ENCODE peak calls at places on chromosomes 7 and 10, in eight cellular contexts. C is body of pancreas, I is endothelial cell of umbilical vein, N is dorsolateral prefrontal cortex, X is WERI-Rb-1, Z is heart left ventricle, R is tibial nerve, B is PC-3. U is an unnamed sample.
A peak's percentile ranks its signal among the peaks of the same experiment; 100 is the strongest.

GRCh38 chr7:109284943-109285342 is 715.3 kb downstream of the DNAJB9 start:
- DNase-seq in N (no peak), X (no peak), C (no peak), B (no peak), Z (no peak), I (no peak), R (no peak), U (no peak)

GRCh38 chr10:114374141-114374791 is 30.0 kb downstream of the AFAP1L2 start:
- DNase-seq in I (peak; percentile 36), C (peak; percentile 38), X (no peak), Z (peak; percentile 72), N (no peak), R (peak; percentile 38), B (no peak), U (no peak)

GRCh38 chr7:157702311-157703023 is 365.7 kb downstream of the DNAJB6 start:
- DNase-seq in B (no peak), N (no peak), R (no peak), I (no peak), X (no peak), C (no peak), Z (peak; percentile 5), U (no peak)

GRCh38 chr10:12876266-12876665 is 125.2 kb downstream of the CCDC3 start:
- DNase-seq in R (no peak), Z (no peak), I (no peak), N (peak; percentile 54), B (no peak), C (no peak), X (no peak), U (no peak)

GRCh38 chr7:78970440-78970916 is 483.0 kb downstream of the MAGI2 start:
- DNase-seq in N (no peak), X (no peak), B (peak; percentile 83), Z (no peak), R (no peak), I (no peak), C (no peak), U (no peak)

GRCh38 chr10:97960269-97960869 is 70.1 kb downstream of the CRTAC1 start:
- DNase-seq in C (no peak), I (no peak), X (no peak), N (no peak), B (no peak), Z (no peak), R (no peak), U (no peak)

GRCh38 chr7:48505061-48505460 is 333.8 kb downstream of the ABCA13 start:
- DNase-seq in I (no peak), Z (no peak), N (no peak), X (no peak), C (no peak), R (no peak), B (no peak), U (no peak)

GRCh38 chr7:94394058-94394398 is 667 bp upstream of the COL1A2 start:
- DNase-seq in B (no peak), R (no peak), X (no peak), Z (peak; percentile 22), I (no peak), C (no peak), N (no peak), U (peak; percentile 15)

GRCh38 chr10:13234172-13234571 is at the start of gene UCMA:
- DNase-seq in B (no peak), N (no peak), R (no peak), C (no peak), I (no peak), X (no peak), Z (no peak), U (no peak)

GRCh38 chr7:116340201-116340847 is 130.0 kb downstream of the TES start:
- DNase-seq in Z (no peak), R (no peak), X (no peak), N (no peak), B (peak; percentile 71), I (peak; percentile 90), C (no peak), U (peak; percentile 59)

GRCh38 chr7:154927624-154928125 is 75.2 kb downstream of the PAXIP1 start:
- DNase-seq in B (peak; percentile 83), X (peak; percentile 72), I (peak; percentile 86), Z (peak; percentile 77), C (peak; percentile 92), N (peak; percentile 70), R (peak; percentile 81), U (peak; percentile 85)

GRCh38 chr7:35593896-35594295 is 101.0 kb downstream of the HERPUD2 start:
- DNase-seq in I (no peak), X (peak; percentile 40), B (no peak), Z (no peak), N (no peak), C (peak; percentile 13), R (no peak), U (peak; percentile 44)

GRCh38 chr7:73903321-73904218 is 42.6 kb downstream of the TMEM270 start:
- DNase-seq in R (no peak), X (no peak), N (no peak), C (no peak), B (no peak), Z (no peak), I (no peak), U (no peak)

GRCh38 chr7:37218956-37219355 is 229.7 kb downstream of the ELMO1 start:
- DNase-seq in Z (peak; percentile 40), X (no peak), N (no peak), R (no peak), B (no peak), I (no peak), C (no peak), U (no peak)

GRCh38 chr10:10333622-10334021 is 684.0 kb upstream of the CELF2 start:
- DNase-seq in N (no peak), Z (no peak), X (no peak), R (no peak), I (no peak), B (no peak), C (no peak), U (no peak)

GRCh38 chr7:44105832-44106231 is 1.7 kb downstream of the AEBP1 start:
- DNase-seq in X (no peak), B (no peak), N (no peak), I (no peak), Z (no peak), R (no peak), C (no peak), U (no peak)

GRCh38 chr7:44103566-44103940 is 592 bp upstream of the AEBP1 start:
- DNase-seq in X (no peak), B (no peak), Z (no peak), I (no peak), N (no peak), R (no peak), C (no peak), U (no peak)

GRCh38 chr7:44103941-44104879 is at the start of gene AEBP1:
- DNase-seq in N (no peak), C (no peak), R (no peak), B (no peak), Z (peak; percentile 57), X (peak; percentile 63), I (peak; percentile 17), U (peak; percentile 49)

GRCh38 chr7:44106311-44107065 is 2.3 kb downstream of the AEBP1 start:
- DNase-seq in I (no peak), X (no peak), C (no peak), N (no peak), R (no peak), B (no peak), Z (no peak), U (no peak)

GRCh38 chr7:44104880-44105771 is 981 bp downstream of the AEBP1 start:
- DNase-seq in N (peak; percentile 51), X (no peak), Z (no peak), I (no peak), C (no peak), B (no peak), R (no peak), U (no peak)
- TF ChIP-seq CTCF in N (no peak), X (no peak), Z (no peak), I (no peak), C (no peak), B (no peak), R (no peak), U (no peak)

DNA sequence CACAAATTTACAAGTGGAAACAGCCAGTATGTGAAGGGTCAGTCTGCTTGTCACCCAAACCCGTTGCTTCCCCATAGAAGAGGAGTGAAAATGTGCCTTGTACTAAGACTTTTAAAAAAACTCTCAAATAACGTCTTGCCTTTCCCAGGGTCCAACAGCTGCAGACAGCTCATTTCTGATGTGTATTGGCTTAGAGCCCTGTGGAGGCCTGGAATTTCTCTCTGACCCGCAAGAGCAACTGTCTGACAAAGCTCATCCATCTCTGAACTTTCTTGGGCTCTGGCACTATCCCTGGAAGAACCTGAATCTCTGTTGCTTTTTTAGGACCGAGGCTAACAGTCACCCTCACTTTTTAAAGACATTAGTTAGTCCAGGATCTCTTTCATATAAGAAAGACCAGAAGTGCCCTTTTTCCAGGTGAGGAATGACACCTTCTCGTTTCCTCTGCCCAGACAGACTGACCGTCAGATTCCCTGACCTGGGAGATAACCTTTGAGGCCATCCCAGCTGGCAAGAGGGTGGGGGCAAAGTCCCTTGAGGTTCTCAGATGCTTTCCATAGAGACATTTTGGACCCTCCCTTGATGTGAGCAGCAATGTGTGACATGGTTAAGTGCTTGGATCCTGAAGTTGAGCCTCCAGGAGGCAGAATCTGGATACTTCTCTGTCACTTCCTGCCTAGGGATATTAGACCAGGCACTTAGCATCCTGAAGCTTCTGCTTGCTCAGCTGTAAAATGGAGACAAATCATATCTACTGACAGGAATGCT is 4.4 kb upstream of the NODAL start:
- DNase-seq in Z (no peak), B (no peak), R (no peak), C (no peak), X (no peak), N (no peak), I (no peak), U (no peak)
- H3K27me3 ChIP-seq in Z (peaks cover 10% of the 10 kb centered on the region), B (no peaks in the 10 kb centered on the region), R (peaks cover 25% of the 10 kb centered on the region), C (no peaks in the 10 kb centered on the region), X (no peaks in the 10 kb centered on the region), N (peaks cover 17% of the 10 kb centered on the region), I (peaks cover 21% of the 10 kb centered on the region), U (peaks cover 16% of the 10 kb centered on the region)

GRCh38 chr7:3300221-3300650 is 816 bp upstream of the SDK1 start:
- DNase-seq in X (peak; percentile 49), N (no peak), C (peak; percentile 36), B (peak; percentile 4), Z (no peak), R (no peak), I (no peak), U (no peak)

GRCh38 chr7:3301472-3301778 is 373 bp downstream of the SDK1 start:
- DNase-seq in Z (no peak), B (no peak), C (no peak), I (no peak), N (no peak), X (no peak), R (no peak), U (no peak)

GRCh38 chr7:3300651-3301471 is at the start of gene SDK1:
- DNase-seq in N (peak; percentile 87), I (peak; percentile 86), C (peak; percentile 96), R (peak; percentile 87), X (peak; percentile 92), Z (peak; percentile 92), B (peak; percentile 83), U (peak; percentile 93)

GRCh38 chr7:3302681-3303320 is 1.7 kb downstream of the SDK1 start:
- DNase-seq in Z (no peak), B (no peak), R (no peak), N (no peak), X (no peak), C (no peak), I (no peak), U (no peak)

GRCh38 chr7:3301831-3302618 is 973 bp downstream of the SDK1 start:
- DNase-seq in I (peak; percentile 17), B (peak; percentile 39), C (peak; percentile 39), R (no peak), N (no peak), Z (no peak), X (no peak), U (peak; percentile 73)
- TF ChIP-seq CTCF in I (no peak), B (peak; percentile 23), C (no peak), R (peak; percentile 42), N (peak; percentile 13), Z (no peak), X (peak; percentile 26), U (peak; percentile 33)

GRCh38 chr7:1400351-1400750 is 58.9 kb downstream of the MICALL2 start:
- DNase-seq in Z (no peak), C (no peak), B (no peak), X (no peak), R (no peak), N (no peak), I (no peak), U (peak; percentile 39)
- H3K27me3 ChIP-seq in Z (no peaks in the 10 kb centered on the region), C (no peaks in the 10 kb centered on the region), B (peaks cover 33% of the 10 kb centered on the region), X (no peaks in the 10 kb centered on the region), R (peaks cover 61% of the 10 kb centered on the region), N (peaks cover 58% of the 10 kb centered on the region), I (peaks cover 3% of the 10 kb centered on the region), U (no peaks in the 10 kb centered on the region)